ENCODE peak calls at places on chromosomes 11 and 22, in eight cellular contexts. M is gastrocnemius medialis, P is breast epithelium, K is nephron progenitor cell, F is left ventricle myocardium inferior, L is AG10803, V is choroid plexus epithelial cell, R is B cell. T is an unnamed sample.

GRCh38 chr22:47199949-47200272 is 437.5 kb downstream of the TBC1D22A start:
- DNase-seq in M (no peak), P (no peak), K (no peak), F (no peak), L (no peak), V (no peak), R (no peak), T (no peak)

GRCh38 chr22:38921126-38921525 is 36.3 kb upstream of the APOBEC3A start:
- DNase-seq in M (no peak), P (no peak), K (no peak), F (peak), L (no peak), V (no peak), R (no peak), T (no peak)

GRCh38 chr22:33921576-33922181 is 1.4 kb upstream of the LARGE1 start:
- DNase-seq in M (peak), P (peak), K (peak), F (peak), L (peak), V (peak), R (peak), T (peak)

GRCh38 chr11:131206671-131207070 is 163.7 kb upstream of the NTM start:
- DNase-seq in M (no peak), P (no peak), K (no peak), F (no peak), L (no peak), V (no peak), R (no peak), T (no peak)

GRCh38 chr11:3954448-3955298 is 99.2 kb downstream of the STIM1 start:
- DNase-seq in M (no peak), P (no peak), K (no peak), F (no peak), L (no peak), V (peak), R (no peak), T (no peak)

GRCh38 chr11:112128483-112129121 is 35.3 kb downstream of the IL18 start:
- DNase-seq in M (peak), P (peak), K (no peak), F (peak), L (peak), V (peak), R (no peak), T (no peak)

GRCh38 chr11:46273511-46274205 is 3.8 kb upstream of the CREB3L1 start:
- DNase-seq in M (no peak), P (no peak), K (no peak), F (no peak), L (peak), V (peak), R (no peak), T (no peak)

GRCh38 chr11:46930089-46930488 is 6.5 kb upstream of the CSTPP1 start:
- DNase-seq in M (no peak), P (no peak), K (no peak), F (no peak), L (peak), V (peak), R (no peak), T (no peak)

GRCh38 chr11:44624761-44625221 is 59.3 kb downstream of the CD82 start:
- DNase-seq in M (no peak), P (no peak), K (no peak), F (no peak), L (no peak), V (no peak), R (no peak), T (no peak)

GRCh38 chr11:75577198-75577597 is 15.1 kb downstream of the SERPINH1 start:
- DNase-seq in M (no peak), P (no peak), K (peak), F (no peak), L (peak), V (peak), R (no peak), T (no peak)

GRCh38 chr11:129846508-129847335 is 31.1 kb downstream of the TMEM45B start:
- DNase-seq in M (no peak), P (no peak), K (no peak), F (no peak), L (peak), V (peak), R (no peak), T (no peak)

GRCh38 chr22:48444320-48445112 is 1383.2 kb downstream of the BRD1 start:
- DNase-seq in M (no peak), P (no peak), K (no peak), F (no peak), L (peak), V (no peak), R (peak), T (no peak)

GRCh38 chr11:952406-953385 is 27.0 kb downstream of the AP2A2 start:
- DNase-seq in M (no peak), P (no peak), K (no peak), F (no peak), L (peak), V (peak), R (no peak), T (peak)

GRCh38 chr22:40668611-40669390 is 10.5 kb upstream of the MCHR1 start:
- DNase-seq in M (no peak), P (no peak), K (no peak), F (no peak), L (peak), V (peak), R (no peak), T (no peak)

GRCh38 chr11:119635776-119636175 is 93.2 kb downstream of the NECTIN1 start:
- DNase-seq in M (no peak), P (no peak), K (no peak), F (no peak), L (no peak), V (no peak), R (no peak), T (no peak)

GRCh38 chr22:24108073-24108472 is 73.2 kb upstream of the SUSD2 start:
- DNase-seq in M (no peak), P (no peak), K (no peak), F (no peak), L (no peak), V (no peak), R (no peak), T (no peak)
- TF ChIP-seq CTCF in M (no peak), P (no peak), K (no peak), F (no peak), L (peak), V (no peak), R (no peak), T (peak)

GRCh38 chr11:110243804-110244203 is 52.6 kb downstream of the RDX start:
- DNase-seq in M (no peak), P (no peak), K (no peak), F (no peak), L (no peak), V (no peak), R (no peak), T (no peak)

GRCh38 chr11:110253525-110253924 is 42.9 kb downstream of the RDX start:
- DNase-seq in M (no peak), P (no peak), K (no peak), F (no peak), L (no peak), V (no peak), R (no peak), T (no peak)

GRCh38 chr11:110251837-110252236 is 44.6 kb downstream of the RDX start:
- DNase-seq in M (peak), P (no peak), K (no peak), F (no peak), L (peak), V (peak), R (no peak), T (no peak)

GRCh38 chr11:110250168-110250567 is 46.2 kb downstream of the RDX start:
- DNase-seq in M (no peak), P (no peak), K (no peak), F (no peak), L (no peak), V (peak), R (no peak), T (no peak)

DNA sequence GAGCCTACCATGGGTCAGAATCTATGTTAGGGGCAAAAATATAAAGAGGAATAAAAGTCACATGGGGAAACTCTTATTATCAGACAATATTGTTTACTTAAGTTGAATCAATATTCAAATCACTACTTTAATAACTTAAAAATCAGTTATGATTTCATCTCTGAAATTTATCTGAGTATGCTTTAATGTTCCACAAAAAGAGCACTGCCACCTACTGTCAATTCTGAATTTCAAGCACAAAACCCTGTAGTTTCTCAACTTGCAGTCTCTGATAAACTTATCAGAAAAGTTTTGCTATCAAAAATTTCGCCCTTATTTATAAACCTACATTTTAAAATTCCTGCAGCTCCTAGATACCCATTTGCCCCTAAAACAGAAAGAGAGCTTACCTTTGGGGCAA is 47.3 kb downstream of the RDX start:
- DNase-seq in M (no peak), P (no peak), K (no peak), F (no peak), L (peak), V (peak), R (no peak), T (no peak)
- TF ChIP-seq CTCF in M (no peak), P (no peak), K (no peak), F (peak), L (peak), V (peak), R (no peak), T (peak)

DNA sequence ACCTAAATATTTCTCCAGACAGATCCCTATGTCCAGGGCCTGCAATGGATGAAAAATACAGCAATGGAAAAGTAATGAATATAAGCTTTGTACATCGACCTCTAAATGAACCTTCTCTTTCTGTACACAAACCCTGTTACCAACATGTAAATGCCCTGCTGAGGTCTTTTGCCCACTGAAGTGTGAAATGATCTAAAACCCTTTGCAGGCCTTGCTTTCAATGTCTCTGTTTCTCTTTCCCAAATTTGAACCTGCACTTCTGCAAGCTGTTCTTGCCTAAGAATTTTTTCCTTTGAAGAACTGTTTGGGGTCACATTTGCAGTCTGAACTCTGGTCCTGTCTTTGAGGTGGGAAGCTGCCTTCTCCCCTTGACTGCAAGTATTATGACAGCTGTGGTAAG is 1237.1 kb downstream of the FAM181B start:
- DNase-seq in M (no peak), P (no peak), K (no peak), F (no peak), L (no peak), V (no peak), R (no peak), T (no peak)
- TF ChIP-seq CTCF in M (no peak), P (no peak), K (no peak), F (no peak), L (no peak), V (no peak), R (no peak), T (no peak)

DNA sequence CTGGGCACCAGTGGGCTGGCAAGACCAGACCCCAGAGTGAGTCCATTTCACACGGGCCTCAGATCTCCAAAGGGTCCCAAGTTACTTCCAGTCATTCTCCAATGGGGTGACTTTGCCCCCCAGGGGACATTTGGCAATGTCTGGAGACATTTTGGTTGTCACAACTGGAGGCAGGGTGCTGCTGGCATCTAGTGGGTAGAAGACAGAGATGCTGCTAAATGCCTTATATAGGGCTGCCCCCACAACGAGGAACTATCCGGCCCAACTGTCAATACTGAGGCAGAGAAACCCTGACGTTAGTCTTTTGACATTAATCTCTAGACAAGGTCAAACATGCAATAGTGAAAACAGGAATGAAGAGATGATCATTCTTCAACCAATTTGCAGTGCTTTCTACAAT is 6.4 kb downstream of the RTN4RL2 start:
- DNase-seq in M (no peak), P (no peak), K (no peak), F (no peak), L (no peak), V (no peak), R (no peak), T (no peak)
- TF ChIP-seq CTCF in M (no peak), P (no peak), K (no peak), F (no peak), L (no peak), V (no peak), R (no peak), T (no peak)

GRCh38 chr11:59818572-59818971 is 8.0 kb upstream of the MRPL16 start:
- DNase-seq in M (no peak), P (no peak), K (no peak), F (no peak), L (no peak), V (no peak), R (no peak), T (no peak)
- TF ChIP-seq CTCF in M (no peak), P (no peak), K (no peak), F (no peak), L (no peak), V (no peak), R (no peak), T (no peak)

GRCh38 chr11:9977554-9977953 is 313.7 kb downstream of the SWAP70 start:
- DNase-seq in M (no peak), P (no peak), K (no peak), F (no peak), L (no peak), V (no peak), R (no peak), T (no peak)

GRCh38 chr11:9980931-9981330 is 313.1 kb downstream of the SBF2 start:
- DNase-seq in M (no peak), P (no peak), K (no peak), F (no peak), L (no peak), V (no peak), R (no peak), T (no peak)

GRCh38 chr11:9982127-9982795 is 311.8 kb downstream of the SBF2 start:
- DNase-seq in M (no peak), P (no peak), K (no peak), F (no peak), L (peak), V (peak), R (no peak), T (no peak)

GRCh38 chr11:9982796-9983579 is 311.0 kb downstream of the SBF2 start:
- DNase-seq in M (no peak), P (no peak), K (no peak), F (no peak), L (no peak), V (peak), R (no peak), T (no peak)
- TF ChIP-seq CTCF in M (no peak), P (no peak), K (no peak), F (no peak), L (no peak), V (no peak), R (no peak), T (no peak)

GRCh38 chr11:27710536-27710935 is 10.3 kb upstream of the BDNF start:
- DNase-seq in M (no peak), P (no peak), K (no peak), F (no peak), L (no peak), V (no peak), R (no peak), T (no peak)

GRCh38 chr11:27700351-27701261 is at the start of gene BDNF:
- DNase-seq in M (no peak), P (no peak), K (peak), F (no peak), L (peak), V (peak), R (peak), T (peak)

GRCh38 chr11:27701262-27702105 is 1.2 kb upstream of the BDNF start:
- DNase-seq in M (no peak), P (no peak), K (peak), F (peak), L (peak), V (peak), R (peak), T (no peak)

GRCh38 chr11:27703453-27703852 is 3.2 kb upstream of the BDNF start:
- DNase-seq in M (no peak), P (no peak), K (no peak), F (no peak), L (peak), V (peak), R (no peak), T (no peak)

GRCh38 chr11:27705873-27706820 is 5.9 kb upstream of the BDNF start:
- DNase-seq in M (no peak), P (no peak), K (peak), F (no peak), L (peak), V (peak), R (peak), T (no peak)
- TF ChIP-seq CTCF in M (peak), P (no peak), K (peak), F (peak), L (peak), V (peak), R (peak), T (peak)